ENCODE peak calls at places on chromosome 19, in five cellular contexts. R, T, W, V and E are unnamed samples.

GRCh38 chr19:10554760-10555612 is 10.8 kb downstream of the KRI1 start:
- DNase-seq in R (no peak), T (no peak), W (no peak), V (no peak), E (no peak)

GRCh38 chr19:43481701-43482100 is 16.3 kb upstream of the LYPD3 start:
- DNase-seq in R (no peak), T (no peak), W (no peak), V (no peak), E (no peak)

GRCh38 chr19:32651729-32652140 is 23.2 kb downstream of the ANKRD27 start:
- DNase-seq in R (no peak), T (no peak), W (no peak), V (peak), E (no peak)

GRCh38 chr19:10270180-10270615 is 722 bp upstream of the ICAM1 start:
- DNase-seq in R (peak), T (no peak), W (peak), V (no peak), E (peak)

GRCh38 chr19:1690570-1691307 is 38.3 kb upstream of the TCF3 start:
- DNase-seq in R (peak), T (no peak), W (no peak), V (no peak), E (no peak)

GRCh38 chr19:55581828-55582223 is 1.2 kb upstream of the ZNF579 start:
- DNase-seq in R (no peak), T (no peak), W (no peak), V (no peak), E (no peak)

GRCh38 chr19:49064029-49064629 is 489 bp downstream of the NTF4 start:
- DNase-seq in R (no peak), T (no peak), W (no peak), V (no peak), E (no peak)

GRCh38 chr19:45477713-45478453 is 10.1 kb downstream of the FOSB start:
- DNase-seq in R (no peak), T (no peak), W (no peak), V (no peak), E (no peak)

GRCh38 chr19:40771101-40771539 is 4.2 kb upstream of the MIA start:
- DNase-seq in R (no peak), T (no peak), W (no peak), V (no peak), E (no peak)

GRCh38 chr19:43763473-43763939 is 8.7 kb upstream of the SMG9 start:
- DNase-seq in R (no peak), T (no peak), W (no peak), V (no peak), E (no peak)

GRCh38 chr19:57302020-57302465 is 18.2 kb upstream of the ZNF543 start:
- DNase-seq in R (no peak), T (no peak), W (peak), V (peak), E (peak)

GRCh38 chr19:30593975-30594925 is 222.1 kb downstream of the ZNF536 start:
- DNase-seq in R (no peak), T (no peak), W (no peak), V (no peak), E (no peak)

GRCh38 chr19:16142032-16142580 is 1.4 kb upstream of the HSH2D start:
- DNase-seq in R (no peak), T (no peak), W (no peak), V (no peak), E (no peak)

GRCh38 chr19:45952341-45952690 is 21.3 kb downstream of the NOVA2 start:
- DNase-seq in R (no peak), T (no peak), W (no peak), V (no peak), E (no peak)

GRCh38 chr19:20964798-20965197 is 41.7 kb downstream of the ZNF85 start:
- DNase-seq in R (no peak), T (no peak), W (no peak), V (no peak), E (peak)

GRCh38 chr19:4256563-4256962 is 9.7 kb downstream of the YJU2 start:
- DNase-seq in R (no peak), T (no peak), W (no peak), V (no peak), E (no peak)

GRCh38 chr19:39362682-39363657 is 20.7 kb downstream of the SAMD4B start:
- DNase-seq in R (no peak), T (no peak), W (peak), V (peak), E (no peak)

GRCh38 chr19:23385404-23385803 is 9.9 kb downstream of the ZNF91 start:
- DNase-seq in R (no peak), T (no peak), W (no peak), V (no peak), E (no peak)

GRCh38 chr19:6754136-6754535 is 13.1 kb downstream of the SH2D3A start:
- DNase-seq in R (no peak), T (no peak), W (no peak), V (no peak), E (no peak)

GRCh38 chr19:48127561-48127960 is 16.9 kb upstream of the PLA2G4C start:
- DNase-seq in R (no peak), T (no peak), W (no peak), V (no peak), E (no peak)

GRCh38 chr19:7902796-7903243 is 857 bp upstream of the MAP2K7 start:
- DNase-seq in R (no peak), T (no peak), W (no peak), V (no peak), E (no peak)

GRCh38 chr19:36140289-36141038 is 598 bp downstream of the CAPNS1 start:
- DNase-seq in R (peak), T (no peak), W (peak), V (peak), E (no peak)

GRCh38 chr19:16376649-16377048 is 52.0 kb downstream of the KLF2 start:
- DNase-seq in R (peak), T (no peak), W (no peak), V (no peak), E (no peak)

GRCh38 chr19:48064509-48064908 is 20.6 kb upstream of the CABP5 start:
- DNase-seq in R (no peak), T (no peak), W (no peak), V (peak), E (no peak)

GRCh38 chr19:18167975-18168645 is 5.5 kb upstream of the IFI30 start:
- DNase-seq in R (peak), T (no peak), W (no peak), V (peak), E (no peak)
- TF ChIP-seq CTCF in R (peak), T (peak), W (peak), V (peak), E (peak)

DNA sequence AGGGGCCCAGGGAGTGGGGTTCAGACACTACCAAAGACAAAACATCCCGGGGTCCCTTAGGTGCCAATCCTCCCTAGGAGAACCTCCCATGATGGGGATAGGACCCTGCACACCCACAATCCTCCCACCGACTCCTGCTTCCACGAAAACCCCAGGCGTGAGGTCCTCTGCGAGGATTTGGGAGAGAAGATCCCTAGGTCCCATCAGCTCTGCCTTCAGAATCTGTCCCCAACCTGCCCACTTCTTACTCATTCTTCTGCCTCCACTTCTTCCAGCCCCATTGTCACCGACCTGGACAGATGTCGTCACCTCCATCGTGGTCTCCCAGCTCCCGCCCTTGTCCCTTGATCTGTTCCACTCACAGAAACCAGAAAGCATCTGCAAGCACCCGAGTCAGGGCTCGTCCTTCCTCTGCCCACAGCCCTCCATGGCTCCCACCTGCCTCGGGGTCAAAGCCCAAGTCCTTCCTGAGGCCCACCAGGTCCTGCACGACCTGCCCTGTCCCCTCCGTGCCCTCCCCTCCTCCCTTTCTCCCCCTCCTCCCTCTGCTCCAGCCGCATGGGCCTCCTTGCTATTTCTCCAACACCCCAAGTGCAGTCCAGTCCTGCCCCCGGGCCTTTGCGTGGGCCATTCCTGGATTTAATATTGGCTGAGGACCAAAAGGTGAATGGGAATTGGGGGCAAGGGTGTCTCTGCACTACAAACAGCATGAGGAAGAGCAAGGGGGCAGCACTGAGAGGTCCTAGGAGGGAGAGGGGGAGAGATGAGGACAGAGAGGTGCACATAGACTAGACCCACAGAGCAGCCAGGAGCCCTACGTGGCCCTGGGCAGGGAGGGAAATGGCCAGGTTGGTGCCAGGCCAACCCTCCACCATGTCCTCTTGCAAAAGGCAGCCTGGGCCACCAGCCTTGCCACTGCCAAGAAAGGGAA is 51.3 kb downstream of the PTPRS start:
- DNase-seq in R (no peak), T (no peak), W (no peak), V (no peak), E (no peak)
- TF ChIP-seq CTCF in R (no peak), T (no peak), W (no peak), V (peak), E (no peak)

GRCh38 chr19:42424712-42425131 is 2.5 kb downstream of the LIPE start:
- DNase-seq in R (no peak), T (no peak), W (no peak), V (no peak), E (no peak)
- TF ChIP-seq CTCF in R (no peak), T (peak), W (no peak), V (peak), E (peak)

GRCh38 chr19:12733369-12733896 is 1.1 kb downstream of the TRIR start:
- DNase-seq in R (no peak), T (no peak), W (no peak), V (no peak), E (no peak)

GRCh38 chr19:12737666-12738351 is 512 bp downstream of the GET3 start:
- DNase-seq in R (no peak), T (no peak), W (no peak), V (no peak), E (no peak)

GRCh38 chr19:12733907-12734214 is 623 bp downstream of the TRIR start:
- DNase-seq in R (no peak), T (no peak), W (no peak), V (no peak), E (no peak)

GRCh38 chr19:12731337-12731736 is 3.1 kb downstream of the TRIR start:
- DNase-seq in R (no peak), T (no peak), W (no peak), V (no peak), E (no peak)

GRCh38 chr19:12736854-12737665 is at the start of gene GET3:
- DNase-seq in R (peak), T (peak), W (peak), V (peak), E (peak)
- TF ChIP-seq CTCF in R (no peak), T (no peak), W (no peak), V (no peak), E (no peak)

GRCh38 chr19:50750010-50750409 is 20.3 kb upstream of the GPR32 start:
- DNase-seq in R (no peak), T (no peak), W (no peak), V (no peak), E (no peak)

GRCh38 chr19:50749490-50749889 is 20.8 kb upstream of the GPR32 start:
- DNase-seq in R (no peak), T (no peak), W (no peak), V (no peak), E (no peak)

GRCh38 chr19:50753879-50754278 is 16.4 kb upstream of the GPR32 start:
- DNase-seq in R (no peak), T (no peak), W (no peak), V (no peak), E (no peak)
- TF ChIP-seq CTCF in R (no peak), T (no peak), W (no peak), V (no peak), E (no peak)

GRCh38 chr19:42279902-42280760 is 11.1 kb downstream of the CIC start:
- DNase-seq in R (peak), T (peak), W (peak), V (peak), E (peak)
- TF ChIP-seq CTCF in R (peak), T (peak), W (peak), V (peak), E (peak)

DNA sequence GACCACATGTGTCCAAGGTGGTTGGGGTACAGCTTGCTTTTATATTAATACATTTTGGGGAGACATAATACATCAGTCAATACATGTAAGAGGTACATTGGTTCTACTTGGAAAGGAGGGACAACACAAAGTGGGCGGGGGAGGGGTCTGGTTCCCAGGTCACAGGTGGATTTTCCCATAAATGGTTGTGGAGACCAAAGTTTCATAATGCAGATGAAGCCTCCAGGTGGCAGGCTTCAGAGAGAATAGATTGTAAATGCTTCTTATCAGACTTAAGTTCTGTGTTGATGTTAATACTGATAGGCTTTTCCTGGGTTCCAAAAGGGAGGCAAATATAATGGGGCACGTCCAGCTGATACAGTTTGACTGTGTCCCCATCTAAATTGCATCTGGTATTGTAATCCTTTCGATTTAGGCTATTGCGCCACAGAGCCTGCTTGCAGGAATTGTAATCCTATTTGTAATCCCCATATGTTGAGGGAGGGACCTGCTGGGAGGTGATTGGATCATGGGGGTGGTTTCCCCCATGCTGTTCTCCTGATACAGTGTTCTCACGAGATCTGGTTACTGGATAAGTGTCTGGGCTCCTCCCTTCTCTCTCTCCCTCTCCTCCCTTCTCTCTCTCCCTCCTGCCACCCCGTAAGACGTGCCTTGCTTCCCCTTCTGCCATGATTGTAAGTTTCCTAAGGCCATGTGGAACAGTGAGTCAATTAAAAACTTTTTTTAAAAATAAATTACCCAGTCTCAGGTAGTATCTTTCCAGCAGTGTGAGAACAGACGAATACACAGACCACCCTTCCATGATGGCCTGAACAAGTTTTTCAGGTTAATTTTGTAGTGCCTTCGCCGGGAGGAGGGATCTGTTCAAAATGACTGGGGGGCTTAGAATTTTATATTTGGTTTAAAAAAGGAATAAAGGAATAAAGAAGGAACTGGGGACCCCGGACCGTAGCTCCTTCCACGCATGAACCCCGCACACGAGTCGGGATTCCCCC is 44.9 kb downstream of the ZNF823 start:
- DNase-seq in R (no peak), T (no peak), W (no peak), V (peak), E (no peak)
- TF ChIP-seq CTCF in R (no peak), T (no peak), W (no peak), V (no peak), E (peak)

GRCh38 chr19:52694921-52695320 is 39.9 kb downstream of the ZNF611 start:
- DNase-seq in R (no peak), T (no peak), W (no peak), V (no peak), E (no peak)

GRCh38 chr19:52691737-52692136 is 43.1 kb downstream of the ZNF611 start:
- DNase-seq in R (no peak), T (no peak), W (no peak), V (no peak), E (no peak)

GRCh38 chr19:52700673-52701072 is 34.2 kb downstream of the ZNF611 start:
- DNase-seq in R (no peak), T (no peak), W (no peak), V (no peak), E (no peak)

GRCh38 chr19:52692431-52693008 is 42.3 kb downstream of the ZNF611 start:
- DNase-seq in R (no peak), T (no peak), W (no peak), V (no peak), E (no peak)

DNA sequence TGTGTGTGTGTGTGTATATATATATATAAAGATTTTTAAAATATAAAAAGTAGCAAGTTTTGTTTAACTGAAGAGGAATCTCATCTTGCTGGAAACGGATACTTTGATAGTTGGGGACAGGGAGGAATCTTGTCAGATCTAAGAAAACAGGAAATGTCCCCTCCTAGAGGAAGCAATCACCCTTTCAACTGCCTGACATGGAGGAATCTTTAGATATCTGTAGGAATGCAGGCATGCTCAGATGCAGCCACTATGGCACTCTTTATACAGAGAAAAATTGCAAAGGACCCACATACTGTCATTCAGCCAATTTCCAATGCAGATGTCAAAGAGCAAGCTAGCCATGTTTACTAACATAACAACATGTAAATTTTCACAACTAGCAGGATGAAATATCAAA is 38.8 kb downstream of the ZNF611 start:
- DNase-seq in R (no peak), T (no peak), W (no peak), V (no peak), E (no peak)
- TF ChIP-seq CTCF in R (no peak), T (no peak), W (no peak), V (no peak), E (no peak)